ENCODE peak calls at places on chromosomes 7 and 10, in four cellular contexts. L is body of pancreas; A is CD8-positive, alpha-beta memory T cell; P is AG04450. Q is an unnamed sample. For H3K9me3, the result is how much of the 10 kb centered on the place peaks cover.

GRCh38 chr10:33657913-33658312 is 323.4 kb upstream of the NRP1 start:
- DNase-seq in L (no peak), A (no peak), P (no peak), Q (no peak)

GRCh38 chr10:25666276-25666675 is 267.8 kb upstream of the MYO3A start:
- DNase-seq in L (no peak), A (no peak), P (no peak), Q (no peak)

GRCh38 chr10:14880201-14880600 is 1.5 kb downstream of the SUV39H2 start:
- DNase-seq in L (no peak), A (peak), P (no peak), Q (no peak)

GRCh38 chr10:48353246-48353645 is 46.8 kb downstream of the MAPK8 start:
- DNase-seq in L (no peak), A (no peak), P (no peak), Q (no peak)

GRCh38 chr10:71218046-71218832 is 5.9 kb downstream of the UNC5B start:
- DNase-seq in L (no peak), A (no peak), P (no peak), Q (no peak)

GRCh38 chr7:148535227-148535626 is 55.3 kb upstream of the C7orf33 start:
- DNase-seq in L (no peak), A (no peak), P (no peak), Q (no peak)

GRCh38 chr10:73819513-73820093 is 8.2 kb upstream of the NDST2 start:
- DNase-seq in L (peak), A (no peak), P (no peak), Q (no peak)

GRCh38 chr10:32938554-32939061 is 19.4 kb downstream of the ITGB1 start:
- DNase-seq in L (peak), A (no peak), P (no peak), Q (no peak)

GRCh38 chr7:149147730-149148653 is 739 bp downstream of the ZNF398 start:
- DNase-seq in L (peak), A (peak), P (no peak), Q (peak)

GRCh38 chr7:3916146-3916545 is 615.1 kb downstream of the SDK1 start:
- DNase-seq in L (no peak), A (no peak), P (no peak), Q (no peak)

GRCh38 chr10:113872139-113873030 is 17.9 kb downstream of the NHLRC2 start:
- DNase-seq in L (no peak), A (no peak), P (no peak), Q (no peak)

GRCh38 chr7:101308245-101309085 is 13.1 kb downstream of the IFT22 start:
- DNase-seq in L (peak), A (peak), P (no peak), Q (no peak)
- H3K9me3 ChIP-seq in L (under half), A (under half), P (under half), Q (under half)

DNA sequence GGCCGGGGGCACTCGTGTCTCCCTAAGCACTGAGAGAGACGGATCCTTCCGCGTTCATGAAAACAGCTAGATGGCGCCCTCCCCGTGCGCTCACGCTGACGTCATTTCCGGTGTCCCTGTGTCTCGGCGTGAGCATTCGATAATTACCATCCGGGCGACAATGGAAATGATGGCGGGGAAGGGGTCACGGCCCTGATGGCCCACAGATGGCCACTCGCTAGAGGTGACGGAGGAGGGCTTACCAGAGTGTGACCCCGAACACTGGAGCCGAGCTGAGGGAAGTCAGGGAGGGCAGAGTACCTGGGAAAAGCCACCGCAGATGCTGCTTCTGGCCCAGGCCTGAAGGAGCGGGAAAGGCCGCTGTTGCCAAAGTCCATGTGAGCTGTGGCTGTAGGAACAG is 222.9 kb downstream of the TCERG1L start:
- DNase-seq in L (no peak), A (no peak), P (no peak), Q (no peak)
- H3K9me3 ChIP-seq in L (under half), A (under half), P (half or more), Q (under half)

GRCh38 chr10:130283234-130283574 is 147.0 kb downstream of the GLRX3 start:
- DNase-seq in L (no peak), A (no peak), P (no peak), Q (no peak)

DNA sequence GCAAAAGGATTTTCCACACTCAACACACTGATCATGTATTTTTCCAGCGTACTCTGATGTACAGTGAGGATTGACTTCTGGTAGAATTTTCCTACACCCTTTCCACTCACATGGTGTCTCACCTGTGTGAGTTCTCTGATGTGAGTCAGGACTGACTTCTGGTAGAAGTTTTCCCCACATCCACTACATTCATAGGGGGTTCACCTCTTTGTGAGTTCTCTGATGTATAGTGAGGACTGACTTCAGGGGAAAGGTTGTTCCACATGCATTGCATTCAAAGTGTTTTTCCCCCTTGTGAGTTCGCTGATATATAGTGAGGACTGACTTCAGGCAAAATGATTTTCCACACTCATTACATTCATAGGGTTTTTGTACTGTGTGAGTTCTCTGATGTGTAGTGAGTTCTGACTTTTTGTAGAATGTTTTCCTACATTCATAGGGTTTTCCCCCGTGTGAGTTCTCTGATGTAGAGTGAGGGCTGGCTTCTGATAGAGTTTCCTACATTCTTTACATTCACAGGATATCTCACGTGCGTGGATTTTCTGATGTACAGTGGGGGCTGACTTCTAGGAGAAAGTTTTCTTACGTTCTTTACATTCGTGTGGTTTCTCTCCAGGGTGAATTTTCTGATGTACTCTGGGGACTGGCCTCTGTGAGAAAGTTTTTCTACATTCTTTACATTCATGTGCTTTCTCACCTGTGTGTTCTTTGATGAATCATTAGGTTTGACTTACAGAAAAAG is 146.5 kb downstream of the GLRX3 start:
- DNase-seq in L (no peak), A (no peak), P (no peak), Q (no peak)
- H3K9me3 ChIP-seq in L (half or more), A (under half), P (half or more), Q (under half)

GRCh38 chr7:56537477-56537876 is 421.3 kb upstream of the NUPR2 start:
- DNase-seq in L (no peak), A (no peak), P (no peak), Q (no peak)
- H3K9me3 ChIP-seq in L (under half), A (under half), P (half or more), Q (under half)

GRCh38 chr7:14419554-14419953 is 430.1 kb upstream of the ETV1 start:
- DNase-seq in L (no peak), A (no peak), P (no peak), Q (no peak)
- H3K9me3 ChIP-seq in L (under half), A (under half), P (under half), Q (under half)

GRCh38 chr7:27142562-27143021 is 889 bp downstream of the HOXA5 start:
- DNase-seq in L (no peak), A (no peak), P (no peak), Q (no peak)

GRCh38 chr7:27143022-27143949 is at the start of gene HOXA5:
- DNase-seq in L (no peak), A (no peak), P (peak), Q (no peak)

GRCh38 chr7:27141138-27141537 is 2.3 kb downstream of the HOXA5 start:
- DNase-seq in L (no peak), A (no peak), P (no peak), Q (no peak)

GRCh38 chr7:27140108-27140842 is 3.2 kb downstream of the HOXA5 start:
- DNase-seq in L (no peak), A (no peak), P (no peak), Q (no peak)

GRCh38 chr7:27141591-27142561 is 1.6 kb downstream of the HOXA5 start:
- DNase-seq in L (no peak), A (no peak), P (no peak), Q (no peak)
- H3K9me3 ChIP-seq in L (under half), A (under half), P (under half), Q (under half)

DNA sequence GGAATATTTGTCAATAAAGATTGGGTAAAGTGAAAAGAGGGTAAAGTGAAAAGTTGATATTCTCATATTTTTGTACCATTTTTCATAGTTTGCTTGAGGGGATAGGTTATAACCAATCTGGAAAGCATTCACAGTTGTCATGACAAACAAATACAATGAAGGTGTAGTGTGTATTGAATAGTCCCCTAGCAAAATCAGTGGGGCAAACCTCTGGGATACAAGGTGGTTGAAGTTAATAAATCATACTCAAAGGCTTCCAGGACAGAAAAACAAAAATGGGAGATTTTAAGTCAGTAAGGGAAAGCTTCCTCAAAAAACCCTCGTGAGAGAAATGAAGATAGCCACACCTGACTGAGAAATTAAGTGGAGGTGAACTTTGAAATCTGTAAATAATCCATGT is 39.4 kb downstream of the PHTF2 start:
- DNase-seq in L (no peak), A (no peak), P (no peak), Q (no peak)
- H3K9me3 ChIP-seq in L (under half), A (under half), P (under half), Q (under half)

DNA sequence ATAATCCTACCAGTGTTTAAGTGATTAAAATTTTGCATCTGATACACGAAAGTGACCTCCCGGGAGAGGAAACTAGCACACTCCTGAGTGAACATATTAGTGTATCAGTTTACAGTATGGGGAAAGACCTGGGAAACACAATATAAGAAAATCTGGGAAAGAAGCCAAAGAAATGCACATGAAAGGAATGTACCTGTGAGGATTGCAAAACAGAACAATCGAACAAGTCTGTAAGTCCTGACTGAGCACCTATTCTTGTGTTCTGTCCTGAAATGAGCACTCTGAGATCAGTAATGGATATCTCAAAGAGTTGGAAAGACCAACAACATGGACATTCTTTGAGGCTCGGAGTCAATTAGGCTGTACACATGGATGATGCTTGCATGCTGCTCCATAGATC is 554.7 kb downstream of the SORCS3 start:
- DNase-seq in L (no peak), A (no peak), P (no peak), Q (no peak)
- H3K9me3 ChIP-seq in L (under half), A (under half), P (under half), Q (under half)

GRCh38 chr10:125201108-125201524 is 40.8 kb upstream of the CTBP2 start:
- DNase-seq in L (no peak), A (no peak), P (no peak), Q (no peak)
- H3K9me3 ChIP-seq in L (under half), A (under half), P (under half), Q (under half)

Q was measured in T-helper 17 cell.